ENCODE peak calls at places on chromosomes 11 and 22, in eight cellular contexts. H, Q, B, Z, S, Y, U and J are unnamed samples.
A peak's percentile ranks its signal among the peaks of the same experiment; 100 is the strongest.

GRCh38 chr11:61961570-61962212 is 5.7 kb downstream of the FTH1 start:
- DNase-seq in B (no peak), U (no peak), Y (no peak), S (no peak), Q (no peak), Z (no peak), H (no peak), J (peak; percentile 90)

GRCh38 chr11:27353593-27354358 is 9.2 kb downstream of the CCDC34 start:
- DNase-seq in S (no peak), H (no peak), Q (no peak), Z (no peak), U (no peak), B (no peak), Y (no peak), J (no peak)

GRCh38 chr11:111938687-111939160 is 1.6 kb downstream of the DIXDC1 start:
- DNase-seq in S (no peak), H (peak; percentile 22), U (no peak), Q (no peak), Z (no peak), B (no peak), Y (no peak), J (peak; percentile 64)

GRCh38 chr11:69501121-69501489 is 19.6 kb downstream of the LINC01488 start:
- DNase-seq in U (no peak), Y (no peak), Z (no peak), Q (no peak), S (no peak), B (no peak), H (no peak), J (no peak)

GRCh38 chr11:8149726-8150125 is 19.1 kb downstream of the RIC3 start:
- DNase-seq in Z (no peak), S (no peak), Q (no peak), Y (no peak), B (no peak), H (no peak), U (no peak), J (no peak)

GRCh38 chr11:74720596-74721478 is 10.4 kb downstream of the CHRDL2 start:
- DNase-seq in B (no peak), Z (no peak), Y (no peak), S (no peak), H (no peak), U (no peak), Q (no peak), J (peak; percentile 86)

GRCh38 chr11:1873048-1873812 is 18.5 kb downstream of the PRR33 start:
- DNase-seq in Y (no peak), S (peak; percentile 57), Q (no peak), U (no peak), B (no peak), H (no peak), Z (no peak), J (no peak)

GRCh38 chr11:91755526-91755925 is 469.1 kb upstream of the FAT3 start:
- DNase-seq in U (no peak), Q (no peak), Z (no peak), S (no peak), H (no peak), B (no peak), Y (no peak), J (no peak)

GRCh38 chr11:71286701-71287643 is 34.6 kb upstream of the SHANK2 start:
- DNase-seq in H (no peak), U (no peak), Z (no peak), Q (peak; percentile 97), B (no peak), S (peak; percentile 74), Y (no peak), J (no peak)

GRCh38 chr11:45238724-45239123 is 47.4 kb downstream of the SYT13 start:
- DNase-seq in H (no peak), Y (no peak), S (no peak), Z (no peak), Q (no peak), U (no peak), B (no peak), J (no peak)

GRCh38 chr11:130897262-130898182 is 18.8 kb downstream of the SNX19 start:
- DNase-seq in U (no peak), B (no peak), Z (no peak), S (peak; percentile 64), Y (no peak), H (no peak), Q (no peak), J (peak; percentile 90)

GRCh38 chr11:112967082-112967481 is 5.9 kb downstream of the NCAM1 start:
- DNase-seq in B (no peak), H (no peak), Z (no peak), Q (no peak), U (no peak), Y (no peak), S (no peak), J (no peak)

GRCh38 chr22:31911565-31912401 is 32.6 kb upstream of the YWHAH start:
- DNase-seq in S (no peak), Z (no peak), Y (no peak), B (no peak), U (no peak), H (no peak), Q (no peak), J (no peak)

GRCh38 chr11:36139767-36140166 is 149.5 kb downstream of the COMMD9 start:
- DNase-seq in S (no peak), Y (no peak), H (no peak), U (no peak), B (no peak), Q (no peak), Z (no peak), J (no peak)

GRCh38 chr11:48109046-48109666 is 107.5 kb upstream of the OR4B1 start:
- DNase-seq in Z (no peak), Y (no peak), H (no peak), U (peak; percentile 37), Q (no peak), S (peak; percentile 60), B (no peak), J (no peak)

GRCh38 chr11:103368151-103368550 is 258.9 kb downstream of the DYNC2H1 start:
- DNase-seq in U (no peak), Q (no peak), S (no peak), Z (no peak), H (no peak), Y (no peak), B (no peak), J (no peak)

GRCh38 chr22:40040927-40041326 is 46.2 kb downstream of the FAM83F start:
- DNase-seq in Q (no peak), U (no peak), Y (no peak), Z (no peak), B (no peak), S (no peak), H (no peak), J (no peak)

GRCh38 chr11:66981976-66982578 is 7.0 kb downstream of the C11orf86 start:
- DNase-seq in B (no peak), U (peak; percentile 74), S (peak; percentile 67), H (no peak), Q (peak; percentile 66), Y (no peak), Z (no peak), J (peak; percentile 88)

GRCh38 chr11:14904745-14905103 is 12.7 kb upstream of the CYP2R1 start:
- DNase-seq in S (no peak), B (peak; percentile 92), Q (no peak), Z (peak; percentile 52), H (peak; percentile 80), Y (no peak), U (no peak), J (peak; percentile 89)

GRCh38 chr11:77113382-77114088 is 10.9 kb downstream of the OMP start:
- DNase-seq in B (peak; percentile 12), Z (no peak), Q (no peak), H (no peak), Y (peak; percentile 31), S (peak; percentile 55), U (no peak), J (no peak)

GRCh38 chr22:49619301-49619700 is 208.4 kb downstream of the BRD1 start:
- DNase-seq in H (no peak), Q (no peak), B (no peak), Z (no peak), Y (no peak), U (no peak), S (no peak), J (no peak)

GRCh38 chr11:118961591-118961990 is 5.5 kb downstream of the UPK2 start:
- DNase-seq in Y (no peak), H (no peak), S (no peak), U (no peak), B (no peak), Z (no peak), Q (no peak), J (no peak)

GRCh38 chr22:45510376-45511232 is 7.9 kb downstream of the FBLN1 start:
- DNase-seq in H (no peak), B (no peak), Y (no peak), Q (no peak), Z (no peak), U (no peak), S (no peak), J (no peak)

GRCh38 chr11:34960277-34960676 is 43.9 kb downstream of the PDHX start:
- DNase-seq in H (no peak), U (no peak), S (no peak), Z (no peak), B (no peak), Q (no peak), Y (no peak), J (no peak)

GRCh38 chr11:115199501-115199900 is 304.7 kb downstream of the CADM1 start:
- DNase-seq in S (no peak), B (no peak), Q (no peak), H (no peak), U (no peak), Y (no peak), Z (no peak), J (no peak)

GRCh38 chr22:40721266-40721665 is 42.0 kb downstream of the MCHR1 start:
- DNase-seq in Z (no peak), S (no peak), Y (no peak), H (no peak), Q (no peak), U (no peak), B (no peak), J (no peak)

GRCh38 chr11:18590573-18590972 is 2.0 kb upstream of the UEVLD start:
- DNase-seq in H (no peak), Z (no peak), Q (no peak), Y (no peak), U (no peak), S (no peak), B (no peak), J (no peak)

GRCh38 chr11:27912916-27913315 is 195.0 kb downstream of the KIF18A start:
- DNase-seq in Y (no peak), B (no peak), U (no peak), H (no peak), Z (no peak), S (no peak), Q (no peak), J (no peak)

GRCh38 chr11:35419713-35420333 is 465 bp upstream of the SLC1A2 start:
- DNase-seq in H (no peak), Z (no peak), S (no peak), B (no peak), Y (peak; percentile 6), Q (no peak), U (no peak), J (no peak)

GRCh38 chr11:38384568-38384967 is 1786.5 kb upstream of the RAG2 start:
- DNase-seq in S (peak; percentile 10), Z (no peak), B (no peak), Q (peak; percentile 7), Y (no peak), U (no peak), H (no peak), J (no peak)

GRCh38 chr11:128310005-128310404 is 277.4 kb downstream of the ETS1 start:
- DNase-seq in B (no peak), Q (no peak), Z (no peak), H (no peak), U (no peak), S (no peak), Y (no peak), J (no peak)

GRCh38 chr22:45975266-45976161 is 1.4 kb downstream of the WNT7B start:
- DNase-seq in S (peak; percentile 25), Q (no peak), Z (no peak), Y (no peak), B (no peak), U (no peak), H (no peak), J (no peak)

GRCh38 chr11:1598816-1599215 is 722 bp upstream of the KRTAP5-2 start:
- DNase-seq in B (no peak), Z (no peak), Y (no peak), H (no peak), S (no peak), U (no peak), Q (no peak), J (no peak)